ENCODE peak calls at places on chromosomes 2 and 18, in seven cellular contexts. A is AG10803, B is transverse colon, Z is upper lobe of right lung, R is B cell, P is colonic mucosa, L is fibroblast of pulmonary artery. J is an unnamed sample.

GRCh38 chr2:51813245-51813644 is 781.3 kb upstream of the NRXN1 start:
- DNase-seq in A (peak; percentile 31), B (no peak), Z (no peak), R (no peak), P (no peak), L (peak; percentile 69), J (no peak)

GRCh38 chr2:100244881-100245605 is 77.3 kb downstream of the LONRF2 start:
- DNase-seq in A (peak; percentile 21), B (no peak), Z (no peak), R (no peak), P (no peak), L (no peak), J (no peak)

GRCh38 chr2:143334837-143335236 is 205.6 kb downstream of the ARHGAP15 start:
- DNase-seq in A (no peak), B (no peak), Z (no peak), R (no peak), P (no peak), L (no peak), J (no peak)

GRCh38 chr2:58594175-58594574 is 353.1 kb upstream of the FANCL start:
- DNase-seq in A (no peak), B (no peak), Z (no peak), R (no peak), P (no peak), L (no peak), J (no peak)

GRCh38 chr18:24016643-24017042 is 2.1 kb downstream of the TTC39C start:
- DNase-seq in A (no peak), B (no peak), Z (no peak), R (no peak), P (no peak), L (no peak), J (no peak)

GRCh38 chr2:209441541-209441940 is 17.7 kb downstream of the MAP2 start:
- DNase-seq in A (no peak), B (no peak), Z (no peak), R (no peak), P (no peak), L (peak; percentile 63), J (no peak)

GRCh38 chr2:9681427-9681817 is 50.6 kb upstream of the YWHAQ start:
- DNase-seq in A (no peak), B (no peak), Z (no peak), R (no peak), P (no peak), L (no peak), J (no peak)

GRCh38 chr2:134142903-134143302 is 111.0 kb upstream of the MGAT5 start:
- DNase-seq in A (peak; percentile 26), B (no peak), Z (no peak), R (no peak), P (no peak), L (peak; percentile 37), J (no peak)

GRCh38 chr18:49851624-49852023 is 38.3 kb upstream of the ACAA2 start:
- DNase-seq in A (no peak), B (no peak), Z (no peak), R (no peak), P (peak; percentile 16), L (no peak), J (no peak)

GRCh38 chr18:47163241-47163640 is 12.9 kb downstream of the IER3IP1 start:
- DNase-seq in A (peak; percentile 52), B (no peak), Z (no peak), R (no peak), P (no peak), L (peak; percentile 73), J (no peak)

GRCh38 chr2:88933077-88933476 is 241.6 kb downstream of the RPIA start:
- DNase-seq in A (no peak), B (no peak), Z (no peak), R (no peak), P (no peak), L (no peak), J (no peak)

GRCh38 chr18:54973046-54973445 is 13.8 kb upstream of the CCDC68 start:
- DNase-seq in A (no peak), B (no peak), Z (no peak), R (no peak), P (no peak), L (no peak), J (no peak)

GRCh38 chr18:22314001-22314400 is 103.7 kb downstream of the CTAGE1 start:
- DNase-seq in A (peak; percentile 81), B (no peak), Z (no peak), R (no peak), P (no peak), L (peak; percentile 78), J (no peak)

GRCh38 chr2:239576784-239577183 is 176.0 kb upstream of the HDAC4 start:
- DNase-seq in A (no peak), B (no peak), Z (no peak), R (no peak), P (no peak), L (no peak), J (no peak)

GRCh38 chr2:142533083-142533482 is 344.4 kb upstream of the KYNU start:
- DNase-seq in A (no peak), B (no peak), Z (no peak), R (no peak), P (no peak), L (no peak), J (no peak)

GRCh38 chr2:77018219-77018618 is 504.0 kb downstream of the LRRTM4 start:
- DNase-seq in A (no peak), B (no peak), Z (no peak), R (no peak), P (no peak), L (no peak), J (no peak)

GRCh38 chr2:239873656-239874635 is 151.2 kb downstream of the NDUFA10 start:
- DNase-seq in A (no peak), B (no peak), Z (peak; percentile 38), R (no peak), P (peak; percentile 4), L (no peak), J (no peak)

GRCh38 chr2:59025157-59025757 is 784.1 kb upstream of the FANCL start:
- DNase-seq in A (peak; percentile 31), B (peak; percentile 16), Z (peak; percentile 72), R (peak; percentile 30), P (peak; percentile 19), L (peak; percentile 56), J (no peak)

GRCh38 chr2:170822885-170823799 is 6.5 kb downstream of the GAD1 start:
- DNase-seq in A (no peak), B (no peak), Z (no peak), R (no peak), P (no peak), L (no peak), J (no peak)

GRCh38 chr2:180644709-180645108 is 335.7 kb upstream of the UBE2E3 start:
- DNase-seq in A (peak; percentile 57), B (no peak), Z (no peak), R (no peak), P (peak; percentile 26), L (peak; percentile 72), J (no peak)

GRCh38 chr2:204753841-204754240 is 208.6 kb downstream of the PARD3B start:
- DNase-seq in A (peak; percentile 74), B (no peak), Z (no peak), R (no peak), P (no peak), L (peak; percentile 23), J (no peak)

GRCh38 chr2:187689372-187689771 is 135.1 kb upstream of the TFPI start:
- DNase-seq in A (no peak), B (no peak), Z (no peak), R (no peak), P (no peak), L (peak; percentile 21), J (no peak)

GRCh38 chr2:3107567-3107966 is 270.1 kb downstream of the EIPR1 start:
- DNase-seq in A (no peak), B (no peak), Z (no peak), R (no peak), P (peak; percentile 4), L (no peak), J (no peak)
- TF ChIP-seq CTCF in A (no peak), B (no peak), Z (no peak), R (no peak), P (no peak), L (no peak), J (no peak)

GRCh38 chr18:63951302-63951705 is 2.2 kb downstream of the HMSD start:
- DNase-seq in A (peak; percentile 23), B (no peak), Z (no peak), R (no peak), P (no peak), L (no peak), J (no peak)
- TF ChIP-seq CTCF in A (peak; percentile 49), B (no peak), Z (no peak), R (peak; percentile 9), P (no peak), L (peak; percentile 35), J (peak; percentile 50)

GRCh38 chr18:420661-421060 is 79.8 kb downstream of the COLEC12 start:
- DNase-seq in A (no peak), B (no peak), Z (no peak), R (no peak), P (no peak), L (no peak), J (no peak)

GRCh38 chr18:422966-423365 is 77.5 kb downstream of the COLEC12 start:
- DNase-seq in A (no peak), B (no peak), Z (no peak), R (no peak), P (no peak), L (no peak), J (no peak)

GRCh38 chr18:419542-420175 is 80.8 kb downstream of the COLEC12 start:
- DNase-seq in A (no peak), B (no peak), Z (no peak), R (no peak), P (no peak), L (no peak), J (no peak)

GRCh38 chr18:424071-424868 is 76.2 kb downstream of the COLEC12 start:
- DNase-seq in A (peak; percentile 76), B (no peak), Z (no peak), R (no peak), P (no peak), L (no peak), J (no peak)

DNA sequence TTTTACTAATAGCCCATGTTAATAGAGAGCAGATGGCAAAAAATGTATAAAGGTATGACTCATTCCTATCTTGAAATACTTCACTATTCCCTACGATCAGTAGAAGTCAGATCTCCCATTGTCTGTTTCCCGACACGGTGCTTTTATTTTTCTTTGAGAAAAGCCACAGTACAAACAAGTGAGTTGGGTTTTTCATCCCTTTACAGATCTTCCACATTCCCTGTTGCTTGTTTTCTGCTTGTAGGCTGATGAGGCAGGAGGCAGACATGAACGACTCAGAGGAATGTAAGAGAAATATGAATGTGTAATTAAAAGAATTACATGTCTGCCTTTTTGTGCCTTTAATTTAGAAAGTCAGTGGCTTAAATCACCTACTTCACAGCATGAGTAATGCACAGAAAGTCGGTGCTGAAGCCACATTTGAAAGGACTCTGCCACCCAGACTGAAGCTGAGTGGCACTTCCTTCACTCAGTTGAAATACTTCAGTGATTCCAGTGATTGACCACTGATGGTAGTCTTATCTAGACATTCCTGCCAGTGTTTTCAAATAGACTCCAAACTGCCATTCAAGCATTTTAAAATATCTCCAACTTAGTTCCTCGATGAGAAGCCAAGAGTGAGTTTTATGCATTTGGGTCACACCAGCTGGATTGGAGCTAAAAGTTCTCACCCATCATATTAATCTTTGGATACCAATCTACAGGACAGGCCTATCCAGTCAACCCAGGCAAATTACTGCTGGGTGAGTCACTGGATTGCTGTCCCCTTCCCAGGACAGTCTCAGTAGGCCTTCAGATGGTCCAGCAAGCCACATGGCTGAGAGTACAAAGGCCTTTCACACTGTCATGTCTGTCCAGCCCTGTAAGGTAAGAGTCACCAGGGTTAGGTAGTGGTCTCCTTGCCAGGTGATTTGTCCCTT is 79.0 kb downstream of the COLEC12 start:
- DNase-seq in A (peak; percentile 72), B (no peak), Z (no peak), R (no peak), P (no peak), L (no peak), J (no peak)
- TF ChIP-seq CTCF in A (no peak), B (no peak), Z (no peak), R (no peak), P (no peak), L (no peak), J (no peak)

GRCh38 chr2:53727921-53728320 is 39.7 kb upstream of the CHAC2 start:
- DNase-seq in A (no peak), B (no peak), Z (no peak), R (no peak), P (no peak), L (no peak), J (no peak)
- TF ChIP-seq CTCF in A (no peak), B (no peak), Z (no peak), R (no peak), P (no peak), L (no peak), J (no peak)